ENCODE peak calls at places on chromosome 12, in nine cellular contexts. V, H, K, M, D, F, X, R and G are unnamed samples.

GRCh38 chr12:84994436-84994835 is 41.6 kb downstream of the TSPAN19 start:
- DNase-seq in M (no peak), V (no peak), H (no peak), K (no peak), X (no peak), D (no peak), R (no peak), F (no peak), G (no peak)

GRCh38 chr12:34397591-34398365 is 375.5 kb downstream of the ALG10 start:
- DNase-seq in M (no peak), K (no peak), D (no peak), F (peak; percentile 32), X (peak; percentile 15), R (no peak), H (no peak), V (peak; percentile 16), G (no peak)

GRCh38 chr12:115623764-115624334 is 653.6 kb downstream of the MED13L start:
- DNase-seq in X (no peak), R (no peak), D (no peak), H (no peak), V (no peak), M (no peak), K (no peak), F (no peak), G (no peak)

GRCh38 chr12:59070534-59070933 is 150.2 kb upstream of the LRIG3 start:
- DNase-seq in V (no peak), X (no peak), R (no peak), D (no peak), H (no peak), M (no peak), F (no peak), K (no peak), G (no peak)

GRCh38 chr12:6372403-6373003 is 2.9 kb downstream of the SCNN1A start:
- DNase-seq in M (no peak), K (peak; percentile 52), V (peak; percentile 18), R (no peak), X (peak; percentile 48), F (no peak), D (no peak), H (no peak), G (no peak)

GRCh38 chr12:6788972-6789905 is at the start of gene CD4:
- DNase-seq in K (no peak), V (no peak), F (no peak), D (peak; percentile 70), X (peak; percentile 76), H (no peak), M (no peak), R (peak; percentile 88), G (no peak)

GRCh38 chr12:70744133-70744532 is 106.9 kb upstream of the PTPRB start:
- DNase-seq in V (no peak), X (no peak), M (no peak), K (no peak), D (no peak), R (no peak), F (no peak), H (no peak), G (no peak)

GRCh38 chr12:53299101-53299453 is 418 bp upstream of the MYG1 start:
- DNase-seq in F (no peak), M (no peak), X (no peak), K (no peak), H (peak; percentile 59), V (no peak), R (peak; percentile 82), D (peak; percentile 18), G (no peak)

GRCh38 chr12:59396519-59396918 is 199.3 kb upstream of the SLC16A7 start:
- DNase-seq in H (no peak), R (no peak), D (no peak), F (no peak), X (no peak), M (no peak), V (no peak), K (no peak), G (no peak)

GRCh38 chr12:38930994-38931393 is 25.6 kb upstream of the CPNE8 start:
- DNase-seq in M (no peak), X (no peak), H (no peak), K (no peak), R (no peak), D (no peak), F (no peak), V (no peak), G (no peak)

GRCh38 chr12:104279164-104279563 is 24.4 kb upstream of the EID3 start:
- DNase-seq in R (no peak), K (no peak), D (no peak), V (no peak), X (no peak), F (no peak), H (no peak), M (no peak), G (no peak)

GRCh38 chr12:70609739-70610491 is 27.3 kb downstream of the PTPRB start:
- DNase-seq in H (no peak), V (no peak), F (no peak), M (peak; percentile 29), D (no peak), X (peak; percentile 37), K (no peak), R (no peak), G (no peak)

GRCh38 chr12:122851820-122852219 is 16.6 kb downstream of the HIP1R start:
- DNase-seq in D (no peak), H (no peak), R (no peak), K (peak; percentile 72), V (no peak), X (peak; percentile 71), M (no peak), F (no peak), G (no peak)

GRCh38 chr12:6201199-6201608 is 1.0 kb downstream of the CD9 start:
- DNase-seq in X (no peak), D (no peak), V (no peak), R (no peak), F (no peak), H (no peak), K (no peak), M (no peak), G (no peak)

GRCh38 chr12:84856156-84856900 is 56.3 kb downstream of the SLC6A15 start:
- DNase-seq in R (no peak), M (no peak), D (no peak), F (no peak), H (no peak), X (no peak), V (no peak), K (no peak), G (no peak)

GRCh38 chr12:52144512-52145227 is 47.1 kb downstream of the KRT80 start:
- DNase-seq in F (no peak), K (no peak), M (no peak), H (no peak), X (no peak), R (no peak), V (no peak), D (no peak), G (no peak)

GRCh38 chr12:65306603-65307501 is 28.4 kb downstream of the MSRB3 start:
- DNase-seq in H (peak; percentile 32), D (no peak), X (no peak), V (no peak), F (no peak), K (peak; percentile 25), M (peak; percentile 20), R (no peak), G (no peak)

GRCh38 chr12:94998322-94998721 is 5.2 kb downstream of the NDUFA12 start:
- DNase-seq in K (no peak), F (no peak), X (no peak), H (no peak), V (no peak), D (no peak), M (no peak), R (no peak), G (no peak)

GRCh38 chr12:65464930-65465329 is 186.4 kb downstream of the MSRB3 start:
- DNase-seq in V (no peak), D (no peak), M (no peak), X (no peak), H (no peak), F (no peak), K (peak; percentile 34), R (no peak), G (peak; percentile 6)

GRCh38 chr12:104219908-104220404 is 4.4 kb downstream of the TXNRD1 start:
- DNase-seq in D (peak; percentile 42), H (peak; percentile 74), R (peak; percentile 40), X (peak; percentile 45), V (no peak), K (peak; percentile 89), F (peak; percentile 72), M (no peak), G (no peak)

GRCh38 chr12:107429006-107429698 is 256.4 kb upstream of the PWP1 start:
- DNase-seq in H (no peak), M (no peak), D (no peak), X (no peak), K (no peak), F (no peak), R (no peak), V (no peak), G (no peak)

GRCh38 chr12:98084950-98085349 is 430.4 kb upstream of the TMPO start:
- DNase-seq in D (no peak), R (no peak), K (no peak), F (no peak), M (no peak), V (no peak), X (no peak), H (no peak), G (no peak)

GRCh38 chr12:89909753-89910152 is 201.1 kb upstream of the ATP2B1 start:
- DNase-seq in X (no peak), V (no peak), M (no peak), F (no peak), R (no peak), K (no peak), H (no peak), D (no peak), G (no peak)

GRCh38 chr12:56053407-56053893 is 11.7 kb downstream of the RPS26 start:
- DNase-seq in D (no peak), R (no peak), V (no peak), M (no peak), H (no peak), F (no peak), K (no peak), X (no peak), G (no peak)

GRCh38 chr12:2785017-2785416 is 9.8 kb upstream of the FKBP4 start:
- DNase-seq in M (no peak), D (no peak), R (no peak), X (no peak), V (no peak), K (no peak), F (no peak), H (no peak), G (no peak)

GRCh38 chr12:117025481-117026151 is 73.6 kb downstream of the TESC start:
- DNase-seq in D (peak; percentile 41), V (no peak), H (peak; percentile 67), M (no peak), F (peak; percentile 75), K (no peak), R (peak; percentile 31), X (peak; percentile 55), G (no peak)

GRCh38 chr12:1592444-1593231 is 1.7 kb downstream of the FBXL14 start:
- DNase-seq in V (peak; percentile 36), X (no peak), D (peak; percentile 47), F (peak; percentile 77), K (no peak), M (peak; percentile 77), R (no peak), H (peak; percentile 84), G (no peak)

GRCh38 chr12:92596388-92596787 is 106.4 kb upstream of the PLEKHG7 start:
- DNase-seq in H (no peak), F (no peak), V (no peak), M (no peak), X (no peak), K (no peak), D (no peak), R (no peak), G (no peak)

GRCh38 chr12:14773685-14774073 is 29.6 kb downstream of the WBP11 start:
- DNase-seq in M (peak; percentile 82), H (peak; percentile 29), F (peak; percentile 79), V (no peak), X (no peak), D (no peak), K (no peak), R (no peak), G (no peak)

GRCh38 chr12:24815087-24815423 is 133.8 kb downstream of the BCAT1 start:
- DNase-seq in H (no peak), D (no peak), R (no peak), F (no peak), K (no peak), M (no peak), V (no peak), X (no peak), G (no peak)

GRCh38 chr12:2765052-2765451 is 29.7 kb upstream of the FKBP4 start:
- DNase-seq in K (no peak), M (no peak), F (no peak), V (no peak), X (no peak), D (no peak), R (no peak), H (no peak), G (no peak)